ENCODE peak calls at places on chromosome 16, in ten cellular contexts. One of them, this sample, is unnamed.

GRCh38 chr16:48617711-48618148 is 7.8 kb upstream of the N4BP1 start:
- DNase-seq in upper lobe of right lung: no peak
- DNase-seq in PC-3: no peak
- DNase-seq in fibroblast of the conjunctiva: peak
- DNase-seq in body of pancreas: peak
- DNase-seq in fibroblast of the aortic adventitia: peak
- DNase-seq in NCI-H1436: no peak
- DNase-seq in activated CD4-positive, alpha-beta T cell treated with anti-CD3 and anti-CD28 coated beads, Interleukin-2, amount 50 U/mL, for 4 hours: no peak
- DNase-seq in NCI-H1092: peak
- DNase-seq in activated T-cell treated with anti-CD3 and anti-CD28 coated beads for 24 hours: no peak
- DNase-seq in this sample: no peak

GRCh38 chr16:83247767-83248372 is 559.9 kb upstream of the HSBP1 start:
- DNase-seq in upper lobe of right lung: no peak
- DNase-seq in PC-3: no peak
- DNase-seq in fibroblast of the conjunctiva: no peak
- DNase-seq in body of pancreas: no peak
- DNase-seq in fibroblast of the aortic adventitia: no peak
- DNase-seq in NCI-H1436: no peak
- DNase-seq in activated CD4-positive, alpha-beta T cell treated with anti-CD3 and anti-CD28 coated beads, Interleukin-2, amount 50 U/mL, for 4 hours: no peak
- DNase-seq in NCI-H1092: no peak
- DNase-seq in activated T-cell treated with anti-CD3 and anti-CD28 coated beads for 24 hours: no peak
- DNase-seq in this sample: no peak

GRCh38 chr16:22318690-22319358 is 21.6 kb downstream of the POLR3E start:
- DNase-seq in upper lobe of right lung: peak
- DNase-seq in PC-3: peak
- DNase-seq in fibroblast of the conjunctiva: no peak
- DNase-seq in body of pancreas: peak
- DNase-seq in fibroblast of the aortic adventitia: peak
- DNase-seq in NCI-H1436: no peak
- DNase-seq in activated CD4-positive, alpha-beta T cell treated with anti-CD3 and anti-CD28 coated beads, Interleukin-2, amount 50 U/mL, for 4 hours: peak
- DNase-seq in NCI-H1092: no peak
- DNase-seq in activated T-cell treated with anti-CD3 and anti-CD28 coated beads for 24 hours: peak
- DNase-seq in this sample: no peak

GRCh38 chr16:28585674-28586073 is 11.2 kb downstream of the SULT1A2 start:
- DNase-seq in upper lobe of right lung: no peak
- DNase-seq in PC-3: no peak
- DNase-seq in fibroblast of the conjunctiva: no peak
- DNase-seq in body of pancreas: peak
- DNase-seq in fibroblast of the aortic adventitia: no peak
- DNase-seq in NCI-H1436: no peak
- DNase-seq in activated CD4-positive, alpha-beta T cell treated with anti-CD3 and anti-CD28 coated beads, Interleukin-2, amount 50 U/mL, for 4 hours: no peak
- DNase-seq in NCI-H1092: no peak
- DNase-seq in activated T-cell treated with anti-CD3 and anti-CD28 coated beads for 24 hours: no peak
- DNase-seq in this sample: no peak

GRCh38 chr16:13453325-13453724 is 466.6 kb upstream of the ERCC4 start:
- DNase-seq in upper lobe of right lung: no peak
- DNase-seq in PC-3: no peak
- DNase-seq in fibroblast of the conjunctiva: no peak
- DNase-seq in body of pancreas: peak
- DNase-seq in fibroblast of the aortic adventitia: no peak
- DNase-seq in NCI-H1436: no peak
- DNase-seq in activated CD4-positive, alpha-beta T cell treated with anti-CD3 and anti-CD28 coated beads, Interleukin-2, amount 50 U/mL, for 4 hours: no peak
- DNase-seq in NCI-H1092: peak
- DNase-seq in activated T-cell treated with anti-CD3 and anti-CD28 coated beads for 24 hours: no peak
- DNase-seq in this sample: peak

GRCh38 chr16:719815-720506 is 985 bp upstream of the ANTKMT start:
- DNase-seq in upper lobe of right lung: no peak
- DNase-seq in PC-3: peak
- DNase-seq in fibroblast of the conjunctiva: no peak
- DNase-seq in body of pancreas: no peak
- DNase-seq in fibroblast of the aortic adventitia: no peak
- DNase-seq in NCI-H1436: peak
- DNase-seq in activated CD4-positive, alpha-beta T cell treated with anti-CD3 and anti-CD28 coated beads, Interleukin-2, amount 50 U/mL, for 4 hours: no peak
- DNase-seq in NCI-H1092: no peak
- DNase-seq in activated T-cell treated with anti-CD3 and anti-CD28 coated beads for 24 hours: peak
- DNase-seq in this sample: peak

GRCh38 chr16:3458278-3458851 is 14.9 kb downstream of the NAA60 start:
- DNase-seq in upper lobe of right lung: peak
- DNase-seq in PC-3: peak
- DNase-seq in fibroblast of the conjunctiva: no peak
- DNase-seq in body of pancreas: peak
- DNase-seq in fibroblast of the aortic adventitia: peak
- DNase-seq in NCI-H1436: no peak
- DNase-seq in activated CD4-positive, alpha-beta T cell treated with anti-CD3 and anti-CD28 coated beads, Interleukin-2, amount 50 U/mL, for 4 hours: no peak
- DNase-seq in NCI-H1092: no peak
- DNase-seq in activated T-cell treated with anti-CD3 and anti-CD28 coated beads for 24 hours: no peak
- DNase-seq in this sample: no peak

GRCh38 chr16:4664538-4665418 is 28.6 kb upstream of the NUDT16L1 start:
- DNase-seq in upper lobe of right lung: peak
- DNase-seq in PC-3: no peak
- DNase-seq in fibroblast of the conjunctiva: no peak
- DNase-seq in body of pancreas: no peak
- DNase-seq in fibroblast of the aortic adventitia: no peak
- DNase-seq in NCI-H1436: no peak
- DNase-seq in activated CD4-positive, alpha-beta T cell treated with anti-CD3 and anti-CD28 coated beads, Interleukin-2, amount 50 U/mL, for 4 hours: peak
- DNase-seq in NCI-H1092: no peak
- DNase-seq in activated T-cell treated with anti-CD3 and anti-CD28 coated beads for 24 hours: peak
- DNase-seq in this sample: peak

GRCh38 chr16:58024673-58025350 is 742 bp upstream of the MMP15 start:
- DNase-seq in upper lobe of right lung: peak
- DNase-seq in PC-3: no peak
- DNase-seq in fibroblast of the conjunctiva: no peak
- DNase-seq in body of pancreas: peak
- DNase-seq in fibroblast of the aortic adventitia: no peak
- DNase-seq in NCI-H1436: no peak
- DNase-seq in activated CD4-positive, alpha-beta T cell treated with anti-CD3 and anti-CD28 coated beads, Interleukin-2, amount 50 U/mL, for 4 hours: no peak
- DNase-seq in NCI-H1092: no peak
- DNase-seq in activated T-cell treated with anti-CD3 and anti-CD28 coated beads for 24 hours: no peak
- DNase-seq in this sample: no peak

GRCh38 chr16:25371342-25371741 is 113.7 kb upstream of the ZKSCAN2 start:
- DNase-seq in upper lobe of right lung: no peak
- DNase-seq in PC-3: no peak
- DNase-seq in fibroblast of the conjunctiva: no peak
- DNase-seq in body of pancreas: no peak
- DNase-seq in fibroblast of the aortic adventitia: no peak
- DNase-seq in NCI-H1436: no peak
- DNase-seq in activated CD4-positive, alpha-beta T cell treated with anti-CD3 and anti-CD28 coated beads, Interleukin-2, amount 50 U/mL, for 4 hours: no peak
- DNase-seq in NCI-H1092: no peak
- DNase-seq in activated T-cell treated with anti-CD3 and anti-CD28 coated beads for 24 hours: no peak
- DNase-seq in this sample: no peak

GRCh38 chr16:23575834-23576233 is 18.3 kb downstream of the UBFD1 start:
- DNase-seq in upper lobe of right lung: no peak
- DNase-seq in PC-3: no peak
- DNase-seq in fibroblast of the conjunctiva: no peak
- DNase-seq in body of pancreas: no peak
- DNase-seq in fibroblast of the aortic adventitia: no peak
- DNase-seq in NCI-H1436: no peak
- DNase-seq in activated CD4-positive, alpha-beta T cell treated with anti-CD3 and anti-CD28 coated beads, Interleukin-2, amount 50 U/mL, for 4 hours: no peak
- DNase-seq in NCI-H1092: no peak
- DNase-seq in activated T-cell treated with anti-CD3 and anti-CD28 coated beads for 24 hours: no peak
- DNase-seq in this sample: no peak

GRCh38 chr16:12535535-12536411 is 267.9 kb downstream of the CPPED1 start:
- DNase-seq in upper lobe of right lung: no peak
- DNase-seq in PC-3: no peak
- DNase-seq in fibroblast of the conjunctiva: no peak
- DNase-seq in body of pancreas: no peak
- DNase-seq in fibroblast of the aortic adventitia: no peak
- DNase-seq in NCI-H1436: no peak
- DNase-seq in activated CD4-positive, alpha-beta T cell treated with anti-CD3 and anti-CD28 coated beads, Interleukin-2, amount 50 U/mL, for 4 hours: no peak
- DNase-seq in NCI-H1092: no peak
- DNase-seq in activated T-cell treated with anti-CD3 and anti-CD28 coated beads for 24 hours: peak
- DNase-seq in this sample: no peak

GRCh38 chr16:72317378-72317777 is 145.4 kb upstream of the PMFBP1 start:
- DNase-seq in upper lobe of right lung: no peak
- DNase-seq in PC-3: no peak
- DNase-seq in fibroblast of the conjunctiva: peak
- DNase-seq in body of pancreas: no peak
- DNase-seq in fibroblast of the aortic adventitia: peak
- DNase-seq in NCI-H1436: no peak
- DNase-seq in activated CD4-positive, alpha-beta T cell treated with anti-CD3 and anti-CD28 coated beads, Interleukin-2, amount 50 U/mL, for 4 hours: no peak
- DNase-seq in NCI-H1092: no peak
- DNase-seq in activated T-cell treated with anti-CD3 and anti-CD28 coated beads for 24 hours: no peak
- DNase-seq in this sample: no peak

GRCh38 chr16:19329932-19330331 is 44.4 kb downstream of the CLEC19A start:
- DNase-seq in upper lobe of right lung: no peak
- DNase-seq in PC-3: peak
- DNase-seq in fibroblast of the conjunctiva: no peak
- DNase-seq in body of pancreas: no peak
- DNase-seq in fibroblast of the aortic adventitia: no peak
- DNase-seq in NCI-H1436: no peak
- DNase-seq in activated CD4-positive, alpha-beta T cell treated with anti-CD3 and anti-CD28 coated beads, Interleukin-2, amount 50 U/mL, for 4 hours: no peak
- DNase-seq in NCI-H1092: no peak
- DNase-seq in activated T-cell treated with anti-CD3 and anti-CD28 coated beads for 24 hours: no peak
- DNase-seq in this sample: no peak

GRCh38 chr16:20166531-20167235 is 93.0 kb upstream of the GPR139 start:
- DNase-seq in upper lobe of right lung: no peak
- DNase-seq in PC-3: no peak
- DNase-seq in fibroblast of the conjunctiva: no peak
- DNase-seq in body of pancreas: no peak
- DNase-seq in fibroblast of the aortic adventitia: no peak
- DNase-seq in NCI-H1436: no peak
- DNase-seq in activated CD4-positive, alpha-beta T cell treated with anti-CD3 and anti-CD28 coated beads, Interleukin-2, amount 50 U/mL, for 4 hours: no peak
- DNase-seq in NCI-H1092: no peak
- DNase-seq in activated T-cell treated with anti-CD3 and anti-CD28 coated beads for 24 hours: no peak
- DNase-seq in this sample: no peak

GRCh38 chr16:30741461-30741914 is 6.7 kb upstream of the PHKG2 start:
- DNase-seq in upper lobe of right lung: peak
- DNase-seq in PC-3: peak
- DNase-seq in fibroblast of the conjunctiva: peak
- DNase-seq in body of pancreas: peak
- DNase-seq in fibroblast of the aortic adventitia: peak
- DNase-seq in NCI-H1436: no peak
- DNase-seq in activated CD4-positive, alpha-beta T cell treated with anti-CD3 and anti-CD28 coated beads, Interleukin-2, amount 50 U/mL, for 4 hours: no peak
- DNase-seq in NCI-H1092: no peak
- DNase-seq in activated T-cell treated with anti-CD3 and anti-CD28 coated beads for 24 hours: no peak
- DNase-seq in this sample: no peak

GRCh38 chr16:10245002-10245401 is 62.8 kb upstream of the GRIN2A start:
- DNase-seq in upper lobe of right lung: no peak
- DNase-seq in PC-3: no peak
- DNase-seq in fibroblast of the conjunctiva: no peak
- DNase-seq in body of pancreas: no peak
- DNase-seq in fibroblast of the aortic adventitia: no peak
- DNase-seq in NCI-H1436: no peak
- DNase-seq in activated CD4-positive, alpha-beta T cell treated with anti-CD3 and anti-CD28 coated beads, Interleukin-2, amount 50 U/mL, for 4 hours: no peak
- DNase-seq in NCI-H1092: no peak
- DNase-seq in activated T-cell treated with anti-CD3 and anti-CD28 coated beads for 24 hours: no peak
- DNase-seq in this sample: no peak

GRCh38 chr16:72198021-72198420 is 26.1 kb upstream of the PMFBP1 start:
- DNase-seq in upper lobe of right lung: no peak
- DNase-seq in PC-3: no peak
- DNase-seq in fibroblast of the conjunctiva: peak
- DNase-seq in body of pancreas: peak
- DNase-seq in fibroblast of the aortic adventitia: peak
- DNase-seq in NCI-H1436: peak
- DNase-seq in activated CD4-positive, alpha-beta T cell treated with anti-CD3 and anti-CD28 coated beads, Interleukin-2, amount 50 U/mL, for 4 hours: no peak
- DNase-seq in NCI-H1092: peak
- DNase-seq in activated T-cell treated with anti-CD3 and anti-CD28 coated beads for 24 hours: no peak
- DNase-seq in this sample: peak

GRCh38 chr16:29315916-29316517 is 90.5 kb downstream of the NPIPB11 start:
- DNase-seq in upper lobe of right lung: no peak
- DNase-seq in PC-3: peak
- DNase-seq in fibroblast of the conjunctiva: no peak
- DNase-seq in body of pancreas: no peak
- DNase-seq in fibroblast of the aortic adventitia: no peak
- DNase-seq in NCI-H1436: no peak
- DNase-seq in activated CD4-positive, alpha-beta T cell treated with anti-CD3 and anti-CD28 coated beads, Interleukin-2, amount 50 U/mL, for 4 hours: no peak
- DNase-seq in NCI-H1092: no peak
- DNase-seq in activated T-cell treated with anti-CD3 and anti-CD28 coated beads for 24 hours: no peak
- DNase-seq in this sample: peak

GRCh38 chr16:12265168-12265567 is 288.6 kb downstream of the SNX29 start:
- DNase-seq in upper lobe of right lung: no peak
- DNase-seq in PC-3: no peak
- DNase-seq in fibroblast of the conjunctiva: no peak
- DNase-seq in body of pancreas: no peak
- DNase-seq in fibroblast of the aortic adventitia: no peak
- DNase-seq in NCI-H1436: no peak
- DNase-seq in activated CD4-positive, alpha-beta T cell treated with anti-CD3 and anti-CD28 coated beads, Interleukin-2, amount 50 U/mL, for 4 hours: no peak
- DNase-seq in NCI-H1092: no peak
- DNase-seq in activated T-cell treated with anti-CD3 and anti-CD28 coated beads for 24 hours: no peak
- DNase-seq in this sample: peak

GRCh38 chr16:30069575-30070462 is 4.3 kb downstream of the ALDOA start:
- DNase-seq in upper lobe of right lung: no peak
- DNase-seq in PC-3: no peak
- DNase-seq in fibroblast of the conjunctiva: no peak
- DNase-seq in body of pancreas: no peak
- DNase-seq in fibroblast of the aortic adventitia: no peak
- DNase-seq in NCI-H1436: no peak
- DNase-seq in activated CD4-positive, alpha-beta T cell treated with anti-CD3 and anti-CD28 coated beads, Interleukin-2, amount 50 U/mL, for 4 hours: no peak
- DNase-seq in NCI-H1092: no peak
- DNase-seq in activated T-cell treated with anti-CD3 and anti-CD28 coated beads for 24 hours: no peak
- DNase-seq in this sample: no peak

GRCh38 chr16:4847774-4848587 is 700 bp downstream of the UBN1 start:
- DNase-seq in upper lobe of right lung: peak
- DNase-seq in PC-3: peak
- DNase-seq in fibroblast of the conjunctiva: peak
- DNase-seq in body of pancreas: peak
- DNase-seq in fibroblast of the aortic adventitia: peak
- DNase-seq in NCI-H1436: peak
- DNase-seq in activated CD4-positive, alpha-beta T cell treated with anti-CD3 and anti-CD28 coated beads, Interleukin-2, amount 50 U/mL, for 4 hours: peak
- DNase-seq in NCI-H1092: no peak
- DNase-seq in activated T-cell treated with anti-CD3 and anti-CD28 coated beads for 24 hours: peak
- DNase-seq in this sample: no peak

GRCh38 chr16:10738231-10739077 is 5.2 kb upstream of the NUBP1 start:
- DNase-seq in upper lobe of right lung: no peak
- DNase-seq in PC-3: peak
- DNase-seq in fibroblast of the conjunctiva: peak
- DNase-seq in body of pancreas: peak
- DNase-seq in fibroblast of the aortic adventitia: peak
- DNase-seq in NCI-H1436: no peak
- DNase-seq in activated CD4-positive, alpha-beta T cell treated with anti-CD3 and anti-CD28 coated beads, Interleukin-2, amount 50 U/mL, for 4 hours: peak
- DNase-seq in NCI-H1092: no peak
- DNase-seq in activated T-cell treated with anti-CD3 and anti-CD28 coated beads for 24 hours: peak
- DNase-seq in this sample: no peak

GRCh38 chr16:4936181-4936990 is 562 bp downstream of the PPL start:
- DNase-seq in upper lobe of right lung: peak
- DNase-seq in PC-3: peak
- DNase-seq in fibroblast of the conjunctiva: no peak
- DNase-seq in body of pancreas: peak
- DNase-seq in fibroblast of the aortic adventitia: no peak
- DNase-seq in NCI-H1436: peak
- DNase-seq in activated CD4-positive, alpha-beta T cell treated with anti-CD3 and anti-CD28 coated beads, Interleukin-2, amount 50 U/mL, for 4 hours: no peak
- DNase-seq in NCI-H1092: no peak
- DNase-seq in activated T-cell treated with anti-CD3 and anti-CD28 coated beads for 24 hours: no peak
- DNase-seq in this sample: peak

GRCh38 chr16:50270510-50271147 is 4.3 kb downstream of the ADCY7 start:
- DNase-seq in upper lobe of right lung: peak
- DNase-seq in PC-3: no peak
- DNase-seq in fibroblast of the conjunctiva: no peak
- DNase-seq in body of pancreas: no peak
- DNase-seq in fibroblast of the aortic adventitia: no peak
- DNase-seq in NCI-H1436: no peak
- DNase-seq in activated CD4-positive, alpha-beta T cell treated with anti-CD3 and anti-CD28 coated beads, Interleukin-2, amount 50 U/mL, for 4 hours: no peak
- DNase-seq in NCI-H1092: no peak
- DNase-seq in activated T-cell treated with anti-CD3 and anti-CD28 coated beads for 24 hours: no peak
- DNase-seq in this sample: no peak

GRCh38 chr16:18846416-18846815 is 45.1 kb upstream of the ARL6IP1 start:
- DNase-seq in upper lobe of right lung: no peak
- DNase-seq in PC-3: no peak
- DNase-seq in fibroblast of the conjunctiva: no peak
- DNase-seq in body of pancreas: no peak
- DNase-seq in fibroblast of the aortic adventitia: no peak
- DNase-seq in NCI-H1436: no peak
- DNase-seq in activated CD4-positive, alpha-beta T cell treated with anti-CD3 and anti-CD28 coated beads, Interleukin-2, amount 50 U/mL, for 4 hours: no peak
- DNase-seq in NCI-H1092: no peak
- DNase-seq in activated T-cell treated with anti-CD3 and anti-CD28 coated beads for 24 hours: no peak
- DNase-seq in this sample: no peak

GRCh38 chr16:82061861-82062525 is 26.9 kb downstream of the HSD17B2 start:
- DNase-seq in upper lobe of right lung: no peak
- DNase-seq in PC-3: peak
- DNase-seq in fibroblast of the conjunctiva: peak
- DNase-seq in body of pancreas: peak
- DNase-seq in fibroblast of the aortic adventitia: peak
- DNase-seq in NCI-H1436: no peak
- DNase-seq in activated CD4-positive, alpha-beta T cell treated with anti-CD3 and anti-CD28 coated beads, Interleukin-2, amount 50 U/mL, for 4 hours: no peak
- DNase-seq in NCI-H1092: no peak
- DNase-seq in activated T-cell treated with anti-CD3 and anti-CD28 coated beads for 24 hours: no peak
- DNase-seq in this sample: peak

GRCh38 chr16:71727545-71728324 is 3.2 kb upstream of the PHLPP2 start:
- DNase-seq in upper lobe of right lung: no peak
- DNase-seq in PC-3: no peak
- DNase-seq in fibroblast of the conjunctiva: no peak
- DNase-seq in body of pancreas: no peak
- DNase-seq in fibroblast of the aortic adventitia: no peak
- DNase-seq in NCI-H1436: no peak
- DNase-seq in activated CD4-positive, alpha-beta T cell treated with anti-CD3 and anti-CD28 coated beads, Interleukin-2, amount 50 U/mL, for 4 hours: no peak
- DNase-seq in NCI-H1092: no peak
- DNase-seq in activated T-cell treated with anti-CD3 and anti-CD28 coated beads for 24 hours: no peak
- DNase-seq in this sample: no peak